ENCODE peak calls at places on chromosomes 3 and 15, in seven cellular contexts. M, K, X, B, T, F and V are unnamed samples.

GRCh38 chr3:195443391-195443989 is 670 bp upstream of the ACAP2 start:
- DNase-seq in M (no peak), K (no peak), X (no peak), B (no peak), T (no peak), F (peak; percentile 7), V (no peak)

GRCh38 chr3:32257641-32258438 is 19.4 kb downstream of the CMTM8 start:
- DNase-seq in M (no peak), K (no peak), X (no peak), B (no peak), T (no peak), F (no peak), V (no peak)

GRCh38 chr3:53941174-53941573 is 49.5 kb upstream of the SELENOK start:
- DNase-seq in M (no peak), K (no peak), X (no peak), B (peak; percentile 7), T (no peak), F (no peak), V (no peak)

GRCh38 chr3:43286115-43286885 is at the start of gene SNRK:
- DNase-seq in M (peak; percentile 87), K (peak; percentile 93), X (peak; percentile 87), B (peak; percentile 73), T (peak; percentile 95), F (peak; percentile 94), V (peak; percentile 41)

GRCh38 chr3:35724106-35724505 is 84.8 kb downstream of the ARPP21 start:
- DNase-seq in M (no peak), K (no peak), X (no peak), B (no peak), T (no peak), F (no peak), V (no peak)

GRCh38 chr3:19735111-19735510 is 198.9 kb downstream of the EFHB start:
- DNase-seq in M (no peak), K (no peak), X (no peak), B (no peak), T (peak; percentile 62), F (no peak), V (no peak)

GRCh38 chr3:148957586-148957985 is 33.8 kb upstream of the GYG1 start:
- DNase-seq in M (no peak), K (no peak), X (no peak), B (no peak), T (no peak), F (no peak), V (no peak)

GRCh38 chr3:152206243-152206642 is 62.5 kb upstream of the MBNL1 start:
- DNase-seq in M (no peak), K (no peak), X (no peak), B (no peak), T (no peak), F (no peak), V (no peak)

GRCh38 chr15:100939786-100940185 is 20.6 kb downstream of the LRRK1 start:
- DNase-seq in M (no peak), K (no peak), X (no peak), B (no peak), T (no peak), F (no peak), V (no peak)

GRCh38 chr3:135503429-135504083 is 462.0 kb upstream of the PPP2R3A start:
- DNase-seq in M (peak; percentile 52), K (peak; percentile 73), X (no peak), B (peak; percentile 59), T (peak; percentile 56), F (no peak), V (no peak)

GRCh38 chr15:93800805-93801204 is 430.6 kb upstream of the MCTP2 start:
- DNase-seq in M (no peak), K (no peak), X (no peak), B (no peak), T (no peak), F (no peak), V (no peak)

GRCh38 chr3:39249453-39250115 is 30.3 kb downstream of the CX3CR1 start:
- DNase-seq in M (no peak), K (no peak), X (no peak), B (no peak), T (no peak), F (no peak), V (peak; percentile 48)

GRCh38 chr15:61530769-61531168 is 301.7 kb upstream of the RORA start:
- DNase-seq in M (no peak), K (no peak), X (no peak), B (peak; percentile 26), T (no peak), F (no peak), V (no peak)

GRCh38 chr15:30859091-30859874 is 44.4 kb upstream of the FAN1 start:
- DNase-seq in M (no peak), K (no peak), X (no peak), B (peak; percentile 43), T (peak; percentile 57), F (peak; percentile 44), V (no peak)

GRCh38 chr15:27679621-27680521 is 419.2 kb downstream of the OCA2 start:
- DNase-seq in M (no peak), K (no peak), X (no peak), B (peak; percentile 53), T (no peak), F (no peak), V (no peak)

GRCh38 chr3:71754610-71755253 is 1.1 kb downstream of the GPR27 start:
- DNase-seq in M (no peak), K (no peak), X (no peak), B (no peak), T (no peak), F (no peak), V (no peak)

DNA sequence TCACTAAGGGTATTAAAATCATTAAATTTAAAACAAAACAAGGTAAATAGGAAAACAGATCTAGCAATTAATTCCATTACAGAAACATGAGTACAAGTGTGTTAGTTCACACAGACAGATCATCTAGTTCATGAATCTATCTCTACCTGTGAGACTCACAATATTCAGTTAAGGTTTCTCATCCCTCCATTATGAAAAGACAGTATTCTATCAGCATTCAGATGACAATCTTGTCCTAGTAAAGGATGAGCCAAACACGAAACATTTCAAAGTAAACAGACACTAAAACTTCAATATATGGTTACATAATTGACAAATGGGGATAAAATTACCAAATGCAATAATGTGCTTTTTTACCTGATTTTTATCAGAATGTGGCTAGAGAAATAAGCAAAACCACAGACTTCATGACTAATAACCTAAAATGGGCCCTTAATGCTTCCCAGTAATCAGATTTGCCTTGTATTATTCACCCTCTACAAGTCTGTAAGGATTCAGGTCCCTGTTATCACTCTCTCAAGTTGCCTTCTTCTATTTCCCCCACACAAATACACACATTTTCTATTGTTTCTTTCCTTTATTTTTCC is 126.8 kb downstream of the DLG1 start:
- DNase-seq in M (no peak), K (no peak), X (no peak), B (no peak), T (no peak), F (no peak), V (no peak)
- H3K27ac ChIP-seq in M (no peak overlapping the region), K (no peak overlapping the region), X (no peak overlapping the region), B (no peak overlapping the region), T (no peak overlapping the region), F (no peak overlapping the region), V (no peak overlapping the region)

DNA sequence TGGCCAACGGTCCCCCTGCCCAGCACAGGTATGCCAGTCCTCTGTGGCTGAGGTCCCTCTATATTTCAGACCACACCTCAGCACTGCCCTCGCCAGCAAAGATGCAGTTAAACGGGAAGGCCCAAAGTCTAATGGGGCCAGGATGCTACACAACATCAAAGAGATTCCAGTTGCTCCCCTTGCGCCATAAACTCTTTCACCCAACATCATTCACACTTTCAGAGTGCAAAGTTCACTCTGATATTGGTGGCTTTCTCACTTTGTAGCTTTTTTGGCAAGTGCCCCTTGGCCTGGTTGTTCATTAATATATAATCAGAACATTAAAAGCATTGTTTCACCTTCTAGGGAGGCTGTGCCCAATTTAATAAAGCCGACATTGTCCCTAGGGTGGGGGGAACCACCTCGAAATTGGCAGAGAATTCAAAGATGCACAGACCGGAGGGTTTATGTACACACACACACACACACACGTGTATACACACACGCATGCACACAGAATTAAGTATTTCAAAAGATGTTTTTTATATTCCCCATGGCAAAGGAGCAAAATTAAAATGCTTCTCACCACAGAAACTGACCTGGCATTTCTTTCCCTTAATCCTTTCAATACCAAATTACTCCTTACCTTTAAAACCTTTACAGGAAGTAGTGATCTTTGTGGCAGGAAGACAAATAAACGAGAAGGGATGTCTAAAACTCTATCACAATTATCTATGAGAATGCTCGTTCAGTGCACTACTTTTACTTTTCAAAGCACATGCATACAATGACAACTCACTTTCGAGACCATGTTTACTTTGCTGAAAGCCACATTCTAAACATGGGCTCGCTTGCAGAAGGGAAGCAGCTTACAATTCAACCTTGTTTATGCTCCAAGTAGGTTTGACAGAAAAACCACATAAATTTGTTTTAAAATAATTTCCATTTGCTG is 19.5 kb downstream of the LRIG1 start:
- DNase-seq in M (peak; percentile 80), K (no peak), X (no peak), B (peak; percentile 87), T (no peak), F (no peak), V (no peak)
- H3K27ac ChIP-seq in M (peak overlapping the region; percentile 73), K (peak overlapping the region; percentile 92), X (no peak overlapping the region), B (peak overlapping the region; percentile 26), T (peak overlapping the region; percentile 45), F (no peak overlapping the region), V (no peak overlapping the region)

DNA sequence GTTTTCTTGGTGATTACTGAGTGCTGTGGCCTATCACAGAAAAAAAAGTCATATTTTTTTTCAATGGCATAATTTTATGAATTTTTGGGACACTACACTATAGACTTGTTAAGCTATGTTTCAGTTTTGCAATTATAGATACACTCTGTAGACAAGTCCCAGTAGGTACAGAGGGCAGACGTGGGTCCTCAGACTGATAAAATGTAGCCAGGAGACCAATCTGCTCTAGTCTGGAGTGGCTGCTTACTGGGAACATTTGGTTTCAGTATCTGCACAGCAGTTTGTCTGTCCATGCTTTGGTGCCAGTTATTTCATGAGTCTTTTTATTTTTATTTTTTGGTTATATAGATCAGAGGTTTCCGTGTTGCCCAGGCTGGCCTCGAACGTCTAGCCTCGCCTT is 313.4 kb upstream of the LRRFIP2 start:
- DNase-seq in M (no peak), K (no peak), X (no peak), B (no peak), T (no peak), F (no peak), V (no peak)
- H3K27ac ChIP-seq in M (no peak overlapping the region), K (no peak overlapping the region), X (no peak overlapping the region), B (no peak overlapping the region), T (no peak overlapping the region), F (no peak overlapping the region), V (no peak overlapping the region)

GRCh38 chr15:88487796-88488523 is 20.5 kb downstream of the MRPS11 start:
- DNase-seq in M (no peak), K (no peak), X (no peak), B (no peak), T (no peak), F (no peak), V (no peak)

GRCh38 chr15:88490036-88490435 is 22.5 kb downstream of the MRPS11 start:
- DNase-seq in M (no peak), K (no peak), X (no peak), B (no peak), T (no peak), F (no peak), V (no peak)

GRCh38 chr15:88487176-88487795 is 19.8 kb downstream of the MRPS11 start:
- DNase-seq in M (no peak), K (no peak), X (no peak), B (no peak), T (no peak), F (no peak), V (no peak)

GRCh38 chr15:88491158-88491557 is 23.6 kb downstream of the MRPS11 start:
- DNase-seq in M (no peak), K (no peak), X (no peak), B (no peak), T (no peak), F (no peak), V (no peak)

GRCh38 chr15:88489321-88489720 is 21.8 kb downstream of the MRPS11 start:
- DNase-seq in M (no peak), K (no peak), X (no peak), B (no peak), T (no peak), F (no peak), V (no peak)
- H3K27ac ChIP-seq in M (no peak overlapping the region), K (no peak overlapping the region), X (no peak overlapping the region), B (no peak overlapping the region), T (no peak overlapping the region), F (no peak overlapping the region), V (no peak overlapping the region)